ENCODE peak calls at places on chromosomes 12 and 14, in eight cellular contexts. M is GM12878, C is pancreas, N is suprapubic skin, Z is PC-3, A is tibial nerve, I is body of pancreas, S is A673. O is an unnamed sample. For H3K4me1, the result is how much of the 10 kb centered on the place peaks cover.

GRCh38 chr12:32507559-32508276 is 108.4 kb downstream of the FGD4 start:
- DNase-seq in M (no peak), C (no peak), N (no peak), Z (no peak), A (no peak), I (no peak), S (no peak), O (no peak)

GRCh38 chr12:110577717-110578521 is 5.2 kb downstream of the PPTC7 start:
- DNase-seq in M (peak), C (no peak), N (no peak), Z (peak), A (no peak), I (no peak), S (peak), O (no peak)

GRCh38 chr12:120110550-120111501 is 5.7 kb downstream of the RAB35 start:
- DNase-seq in M (no peak), C (no peak), N (no peak), Z (no peak), A (no peak), I (peak), S (no peak), O (no peak)

GRCh38 chr14:99908653-99909250 is 115.5 kb downstream of the EML1 start:
- DNase-seq in M (no peak), C (no peak), N (no peak), Z (no peak), A (no peak), I (no peak), S (no peak), O (no peak)

GRCh38 chr12:26711072-26711471 is 121.9 kb downstream of the ITPR2 start:
- DNase-seq in M (no peak), C (no peak), N (no peak), Z (no peak), A (no peak), I (no peak), S (no peak), O (no peak)

GRCh38 chr12:67437011-67437410 is 167.9 kb downstream of the CAND1 start:
- DNase-seq in M (no peak), C (no peak), N (no peak), Z (no peak), A (no peak), I (no peak), S (no peak), O (no peak)

GRCh38 chr14:66508846-66509621 is 1.1 kb downstream of the GPHN start:
- DNase-seq in M (peak), C (peak), N (peak), Z (peak), A (peak), I (peak), S (peak), O (peak)

GRCh38 chr12:84411031-84411430 is 501.6 kb downstream of the SLC6A15 start:
- DNase-seq in M (no peak), C (no peak), N (no peak), Z (no peak), A (no peak), I (no peak), S (peak), O (no peak)

GRCh38 chr12:51318846-51319570 is 5.0 kb downstream of the BIN2 start:
- DNase-seq in M (peak), C (no peak), N (no peak), Z (peak), A (no peak), I (no peak), S (no peak), O (no peak)

GRCh38 chr12:117380083-117380482 is 18.7 kb upstream of the NOS1 start:
- DNase-seq in M (no peak), C (no peak), N (no peak), Z (peak), A (no peak), I (no peak), S (peak), O (no peak)

GRCh38 chr14:102768223-102769048 is 8.8 kb upstream of the TRAF3 start:
- DNase-seq in M (peak), C (no peak), N (no peak), Z (no peak), A (peak), I (peak), S (no peak), O (no peak)

GRCh38 chr12:73181244-73181643 is 909.1 kb downstream of the TRHDE start:
- DNase-seq in M (no peak), C (no peak), N (no peak), Z (no peak), A (no peak), I (no peak), S (no peak), O (no peak)

GRCh38 chr12:53976172-53976822 is 1.5 kb upstream of the HOTAIR start:
- DNase-seq in M (no peak), C (no peak), N (no peak), Z (no peak), A (no peak), I (no peak), S (no peak), O (no peak)

GRCh38 chr14:41615011-41615595 is 8.4 kb downstream of the LRFN5 start:
- DNase-seq in M (no peak), C (no peak), N (no peak), Z (no peak), A (no peak), I (no peak), S (no peak), O (no peak)

DNA sequence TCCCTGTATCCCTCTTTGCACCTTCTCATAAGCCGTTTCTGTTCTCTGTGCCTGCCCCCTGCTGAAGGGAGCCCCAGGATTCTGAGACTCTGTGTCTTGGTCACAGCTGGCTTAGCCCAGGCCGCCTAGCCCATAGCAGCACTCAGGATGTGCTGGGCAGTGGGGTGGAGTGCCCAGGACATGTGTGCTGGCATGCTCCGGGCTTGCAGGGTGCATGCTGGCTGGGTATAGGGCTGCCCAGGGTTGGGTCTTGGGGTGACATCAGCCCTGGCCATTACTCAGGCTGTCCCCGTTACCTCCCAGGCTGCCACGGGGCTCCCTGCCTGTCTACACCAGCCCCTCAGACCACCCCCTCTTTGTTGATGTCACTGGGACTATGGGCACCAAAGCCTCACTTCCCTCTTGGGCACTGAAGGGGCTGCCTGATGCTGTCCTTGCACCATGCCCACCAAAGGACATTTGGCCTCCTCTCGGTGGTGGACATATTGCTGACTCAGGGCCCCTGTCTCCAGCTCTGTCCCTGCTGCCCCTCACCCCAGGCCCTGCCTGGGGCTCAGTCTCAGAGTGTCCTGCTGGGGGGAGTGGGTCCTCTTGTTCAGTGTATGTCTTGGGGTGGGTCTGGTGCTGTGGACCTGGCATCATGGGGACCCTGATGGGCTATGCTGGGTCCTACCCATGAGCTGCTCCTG is 2.4 kb downstream of the CEP170B start:
- DNase-seq in M (no peak), C (peak), N (peak), Z (no peak), A (no peak), I (no peak), S (no peak), O (no peak)
- H3K4me3 ChIP-seq in M (no peak), C (no peak), N (no peak), Z (peak), A (no peak), I (no peak), S (no peak), O (no peak)

GRCh38 chr12:12294215-12295005 is 27.6 kb upstream of the LRP6 start:
- DNase-seq in M (no peak), C (no peak), N (no peak), Z (no peak), A (no peak), I (peak), S (no peak), O (no peak)
- TF ChIP-seq CTCF in M (no peak), C (no peak), N (no peak), Z (no peak), A (no peak), I (no peak), S (no peak), O (no peak)

GRCh38 chr14:69133206-69134125 is 19.5 kb downstream of the DCAF5 start:
- DNase-seq in M (no peak), C (peak), N (no peak), Z (peak), A (no peak), I (peak), S (peak), O (no peak)

GRCh38 chr14:69135133-69135532 is 17.8 kb downstream of the DCAF5 start:
- DNase-seq in M (no peak), C (no peak), N (no peak), Z (no peak), A (no peak), I (no peak), S (no peak), O (no peak)

GRCh38 chr14:69132513-69133181 is 20.3 kb downstream of the DCAF5 start:
- DNase-seq in M (no peak), C (no peak), N (no peak), Z (no peak), A (no peak), I (no peak), S (no peak), O (no peak)

GRCh38 chr14:69131176-69131575 is 21.7 kb downstream of the DCAF5 start:
- DNase-seq in M (no peak), C (no peak), N (no peak), Z (no peak), A (no peak), I (no peak), S (no peak), O (no peak)

GRCh38 chr14:69129264-69129880 is 23.5 kb downstream of the DCAF5 start:
- DNase-seq in M (no peak), C (peak), N (peak), Z (peak), A (peak), I (peak), S (peak), O (no peak)
- H3K4me1 ChIP-seq in M (under half), C (under half), N (under half), Z (under half), A (under half), I (under half), S (under half), O (under half)

GRCh38 chr14:55813635-55814034 is 233.6 kb downstream of the KTN1 start:
- DNase-seq in M (no peak), C (no peak), N (no peak), Z (no peak), A (no peak), I (no peak), S (no peak), O (no peak)
- H3K4me3 ChIP-seq in M (no peak), C (no peak), N (no peak), Z (no peak), A (no peak), I (no peak), S (no peak), O (no peak)

DNA sequence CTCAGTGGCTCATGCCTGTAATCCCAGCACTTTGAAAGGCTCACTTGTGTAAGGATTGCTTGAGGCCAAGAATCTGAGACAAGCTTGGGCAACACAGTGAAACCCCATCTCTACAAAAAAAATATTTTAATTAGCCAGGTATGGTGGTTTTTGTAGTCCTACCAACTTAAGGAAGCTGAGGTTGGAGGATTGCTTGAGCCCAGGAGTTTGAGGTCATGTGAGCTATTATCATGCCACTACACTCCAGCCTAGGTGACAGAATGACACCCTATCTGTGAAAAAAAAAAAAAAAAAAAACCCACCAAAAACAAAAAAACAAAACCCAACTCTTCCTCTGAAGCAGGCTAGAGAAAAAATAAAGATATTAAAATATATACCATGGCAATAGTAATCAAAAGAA is 41.2 kb downstream of the TMEM116 start:
- DNase-seq in M (no peak), C (no peak), N (no peak), Z (no peak), A (no peak), I (no peak), S (no peak), O (no peak)
- TF ChIP-seq CTCF in M (no peak), C (no peak), N (no peak), Z (no peak), A (no peak), I (no peak), S (no peak), O (no peak)

GRCh38 chr12:62320054-62320453 is 59.9 kb downstream of the USP15 start:
- DNase-seq in M (no peak), C (no peak), N (no peak), Z (no peak), A (no peak), I (no peak), S (no peak), O (no peak)

GRCh38 chr12:62317017-62317416 is 56.8 kb downstream of the USP15 start:
- DNase-seq in M (no peak), C (no peak), N (no peak), Z (no peak), A (no peak), I (no peak), S (no peak), O (no peak)

GRCh38 chr12:62313727-62314380 is 53.6 kb downstream of the USP15 start:
- DNase-seq in M (no peak), C (no peak), N (no peak), Z (no peak), A (no peak), I (no peak), S (no peak), O (no peak)

DNA sequence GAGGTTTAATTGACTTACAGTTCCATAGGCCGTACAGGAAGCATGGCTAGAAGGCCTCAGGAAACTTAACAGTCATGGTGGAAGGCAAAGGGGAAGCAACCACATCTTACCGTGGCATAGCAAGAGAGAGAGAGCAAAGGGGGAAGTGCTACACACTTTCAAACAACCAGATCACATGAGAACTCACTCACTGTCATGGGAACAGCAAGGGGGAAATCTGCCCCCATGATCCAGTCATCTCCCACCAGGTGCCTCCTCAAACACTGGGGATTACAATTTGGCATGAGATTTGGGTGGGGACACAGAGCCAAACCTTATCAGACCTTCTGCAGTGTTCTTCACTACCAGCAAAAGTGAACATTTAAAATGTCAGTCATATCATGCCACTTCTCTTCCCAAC is 58.9 kb downstream of the USP15 start:
- DNase-seq in M (no peak), C (no peak), N (no peak), Z (no peak), A (no peak), I (no peak), S (no peak), O (no peak)
- H3K4me1 ChIP-seq in M (under half), C (under half), N (under half), Z (under half), A (under half), I (under half), S (under half), O (under half)

GRCh38 chr14:26389646-26390508 is 208.0 kb downstream of the NOVA1 start:
- DNase-seq in M (no peak), C (no peak), N (no peak), Z (peak), A (no peak), I (peak), S (peak), O (no peak)

GRCh38 chr14:26398616-26399015 is 199.2 kb downstream of the NOVA1 start:
- DNase-seq in M (no peak), C (no peak), N (no peak), Z (no peak), A (no peak), I (no peak), S (no peak), O (no peak)

GRCh38 chr14:26392498-26392897 is 205.3 kb downstream of the NOVA1 start:
- DNase-seq in M (no peak), C (no peak), N (no peak), Z (no peak), A (no peak), I (no peak), S (no peak), O (no peak)

GRCh38 chr14:26395726-26396125 is 202.1 kb downstream of the NOVA1 start:
- DNase-seq in M (no peak), C (no peak), N (no peak), Z (no peak), A (no peak), I (no peak), S (no peak), O (no peak)

DNA sequence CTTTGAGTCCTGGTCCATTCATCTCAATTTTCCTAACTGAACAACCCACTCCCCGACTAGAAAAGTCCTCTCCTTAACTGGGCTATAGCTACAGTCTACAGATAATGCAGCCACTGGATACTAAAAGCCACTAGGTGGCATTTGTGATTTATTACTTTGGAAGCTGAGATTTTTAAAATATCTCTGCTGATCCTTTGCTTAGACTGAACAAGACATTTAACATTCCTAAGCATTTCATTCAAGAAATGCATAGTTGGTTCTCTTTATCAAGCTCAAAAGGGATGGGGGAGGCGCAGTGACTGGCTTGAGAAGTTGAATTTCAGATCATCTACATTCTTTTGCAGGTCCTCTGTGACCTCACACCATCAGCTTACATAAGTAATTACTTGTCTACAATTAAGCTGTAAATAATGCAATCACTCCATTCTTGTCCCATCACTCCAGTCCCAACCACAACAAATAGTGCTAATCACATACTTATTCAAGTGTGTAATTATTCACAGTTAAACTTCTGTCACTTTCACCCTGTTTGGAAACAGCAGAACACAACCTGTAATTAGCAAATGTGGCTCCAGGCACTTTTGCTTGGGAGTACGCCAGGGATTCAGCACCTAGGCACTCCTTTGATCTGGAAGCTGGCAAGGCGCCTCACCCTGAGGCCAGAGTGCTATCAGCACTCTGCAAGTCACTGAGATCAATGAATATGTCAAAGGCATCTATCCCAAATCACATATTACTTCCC is 203.5 kb downstream of the NOVA1 start:
- DNase-seq in M (no peak), C (no peak), N (no peak), Z (peak), A (no peak), I (peak), S (peak), O (no peak)
- H3K4me3 ChIP-seq in M (no peak), C (no peak), N (no peak), Z (no peak), A (no peak), I (no peak), S (no peak), O (no peak)

GRCh38 chr12:4284306-4284705 is 10.7 kb downstream of the CCND2 start:
- DNase-seq in M (no peak), C (no peak), N (no peak), Z (no peak), A (no peak), I (no peak), S (no peak), O (no peak)

GRCh38 chr12:4283512-4284255 is 10.1 kb downstream of the CCND2 start:
- DNase-seq in M (no peak), C (no peak), N (no peak), Z (no peak), A (no peak), I (no peak), S (no peak), O (no peak)

GRCh38 chr12:4281173-4281654 is 7.7 kb downstream of the CCND2 start:
- DNase-seq in M (no peak), C (no peak), N (no peak), Z (no peak), A (no peak), I (no peak), S (no peak), O (no peak)

GRCh38 chr12:4282103-4282891 is 8.7 kb downstream of the CCND2 start:
- DNase-seq in M (no peak), C (no peak), N (no peak), Z (no peak), A (no peak), I (no peak), S (no peak), O (no peak)

GRCh38 chr12:4282892-4283511 is 9.4 kb downstream of the CCND2 start:
- DNase-seq in M (no peak), C (no peak), N (no peak), Z (no peak), A (no peak), I (no peak), S (no peak), O (no peak)
- TF ChIP-seq CTCF in M (peak), C (no peak), N (no peak), Z (no peak), A (no peak), I (no peak), S (peak), O (peak)

DNA sequence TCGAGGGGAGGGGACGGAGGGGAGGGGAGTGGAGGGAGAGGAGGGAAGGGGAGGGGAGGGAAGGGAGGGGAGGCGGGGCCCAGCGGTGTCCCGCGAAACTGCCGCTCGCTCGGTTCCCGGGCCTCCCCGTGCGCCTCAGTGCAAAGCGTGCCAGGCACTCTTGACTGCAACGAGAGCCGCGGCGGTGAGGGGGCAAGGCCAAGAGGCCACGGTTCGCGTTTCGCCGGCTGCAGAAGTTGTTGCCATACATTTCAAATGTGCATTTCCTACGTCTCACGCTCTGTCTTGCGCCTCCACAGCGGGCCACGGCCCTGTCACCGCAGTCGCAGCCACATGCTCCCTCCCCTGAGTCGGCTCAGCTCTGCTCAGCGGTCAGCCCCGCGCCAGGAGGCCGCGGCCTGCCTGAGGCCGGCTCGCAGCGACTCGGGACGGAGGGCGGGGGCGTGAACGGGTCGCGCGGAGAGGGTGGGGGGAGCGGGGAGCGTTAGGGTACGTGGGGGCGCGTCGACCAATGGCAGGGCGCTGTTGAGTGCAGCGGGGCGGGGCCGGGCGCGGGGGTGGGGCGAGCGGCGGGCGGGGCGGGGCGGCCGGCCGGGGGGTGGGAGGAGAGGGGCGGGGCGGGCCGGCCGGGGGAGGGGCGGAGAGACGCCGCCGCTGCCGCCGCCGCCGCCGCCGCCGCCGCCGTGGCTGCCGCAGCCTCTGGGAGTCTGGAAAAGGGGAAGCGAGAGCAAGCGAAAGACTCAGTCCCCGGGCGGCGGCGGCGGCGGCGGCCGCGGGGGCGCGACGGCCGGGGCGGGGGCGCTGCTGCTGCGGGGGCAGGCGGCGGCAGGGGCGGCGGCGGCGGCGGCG is at the start of gene PPP2R5C:
- DNase-seq in M (no peak), C (peak), N (peak), Z (peak), A (peak), I (peak), S (peak), O (peak)
- H3K4me1 ChIP-seq in M (under half), C (under half), N (under half), Z (under half), A (under half), I (under half), S (under half), O (under half)